ENCODE peak calls at places on chromosomes 7 and 10, in ten cellular contexts. O is body of pancreas; R is choroid plexus epithelial cell; N is thoracic aorta; P is CD8-positive, alpha-beta T cell; J is upper lobe of right lung; X is BE2C; B is left ventricle myocardium inferior; M is HCT116; W is PC-3. F is an unnamed sample.

GRCh38 chr7:75740846-75741497 is 2.2 kb upstream of the HIP1 start:
- DNase-seq in P (no peak), N (no peak), O (peak), X (no peak), W (no peak), M (no peak), R (no peak), J (peak), B (peak), F (no peak)

GRCh38 chr7:42883950-42884349 is 27.9 kb downstream of the C7orf25 start:
- DNase-seq in X (peak), J (peak), R (peak), B (peak), N (no peak), M (no peak), O (no peak), P (no peak), W (peak), F (no peak)

GRCh38 chr10:95343573-95343972 is 52.8 kb upstream of the PDLIM1 start:
- DNase-seq in M (no peak), O (no peak), J (no peak), R (no peak), X (no peak), W (no peak), P (no peak), N (no peak), B (no peak), F (no peak)

GRCh38 chr7:3965794-3966395 is 664.8 kb downstream of the SDK1 start:
- DNase-seq in P (no peak), W (no peak), J (no peak), O (peak), R (no peak), M (no peak), B (no peak), N (no peak), X (no peak), F (no peak)

GRCh38 chr7:48365010-48365409 is 193.8 kb downstream of the ABCA13 start:
- DNase-seq in O (no peak), N (no peak), W (peak), P (no peak), X (no peak), J (no peak), M (no peak), B (no peak), R (peak), F (no peak)

GRCh38 chr7:111175908-111176307 is 85.0 kb downstream of the LRRN3 start:
- DNase-seq in P (no peak), N (no peak), X (no peak), M (no peak), J (no peak), W (no peak), B (no peak), R (no peak), O (no peak), F (no peak)

GRCh38 chr10:6563075-6563474 is 17.0 kb downstream of the PRKCQ start:
- DNase-seq in J (no peak), O (no peak), X (no peak), P (peak), M (no peak), B (no peak), R (no peak), N (no peak), W (no peak), F (no peak)

GRCh38 chr10:129775681-129776080 is 188.4 kb downstream of the EBF3 start:
- DNase-seq in P (no peak), X (no peak), O (no peak), N (no peak), M (no peak), R (no peak), B (no peak), W (no peak), J (peak), F (no peak)

GRCh38 chr7:50119815-50120637 is 27.0 kb upstream of the ZPBP start:
- DNase-seq in N (no peak), X (peak), P (peak), O (no peak), J (no peak), R (no peak), B (no peak), W (peak), M (no peak), F (no peak)

GRCh38 chr10:12586724-12587123 is 237.4 kb downstream of the CAMK1D start:
- DNase-seq in X (no peak), P (no peak), R (no peak), M (no peak), W (no peak), O (no peak), B (no peak), N (no peak), J (no peak), F (no peak)

GRCh38 chr7:44461387-44461786 is 29.1 kb downstream of the NUDCD3 start:
- DNase-seq in R (peak), O (no peak), J (no peak), W (peak), M (no peak), B (no peak), X (no peak), N (no peak), P (no peak), F (peak)

GRCh38 chr10:33414841-33415240 is 80.4 kb upstream of the NRP1 start:
- DNase-seq in W (no peak), O (no peak), X (no peak), B (no peak), N (no peak), P (no peak), J (no peak), M (no peak), R (no peak), F (no peak)

GRCh38 chr7:97270280-97270679 is 152.8 kb downstream of the SDHAF3 start:
- DNase-seq in N (no peak), W (no peak), B (no peak), X (no peak), R (peak), J (no peak), M (no peak), P (no peak), O (no peak), F (no peak)

GRCh38 chr10:3785849-3786290 is 861 bp upstream of the KLF6 start:
- DNase-seq in O (peak), W (no peak), J (no peak), M (no peak), N (no peak), X (peak), P (no peak), R (peak), B (no peak), F (peak)

GRCh38 chr7:5422324-5423271 is 1.0 kb downstream of the TNRC18 start:
- DNase-seq in O (no peak), P (no peak), M (no peak), J (peak), B (peak), R (peak), X (no peak), W (peak), N (no peak), F (peak)

GRCh38 chr10:13672505-13672904 is 85.7 kb downstream of the PRPF18 start:
- DNase-seq in R (no peak), J (no peak), W (no peak), M (no peak), N (no peak), B (no peak), X (no peak), O (no peak), P (no peak), F (no peak)

GRCh38 chr10:125231116-125231812 is 70.9 kb upstream of the CTBP2 start:
- DNase-seq in P (no peak), R (peak), N (no peak), W (peak), X (no peak), J (no peak), O (no peak), M (peak), B (no peak), F (peak)

GRCh38 chr7:90119178-90119971 is 34.9 kb upstream of the STEAP1 start:
- DNase-seq in R (peak), N (no peak), J (peak), X (no peak), B (peak), M (no peak), W (no peak), O (peak), P (peak), F (no peak)

GRCh38 chr10:61662794-61663259 is at the start of gene CABCOCO1:
- DNase-seq in R (peak), P (no peak), W (peak), B (peak), O (peak), N (no peak), X (no peak), M (peak), J (peak), F (peak)

GRCh38 chr10:44280615-44281014 is 104.3 kb downstream of the CXCL12 start:
- DNase-seq in P (no peak), W (no peak), R (no peak), O (no peak), M (no peak), X (no peak), B (no peak), J (no peak), N (no peak), F (peak)

GRCh38 chr10:59240581-59241183 is 64.2 kb downstream of the PHYHIPL start:
- DNase-seq in B (no peak), W (peak), R (peak), X (no peak), J (no peak), M (peak), P (no peak), N (no peak), O (peak), F (peak)

GRCh38 chr7:101717986-101718746 is 89.1 kb upstream of the MYL10 start:
- DNase-seq in J (no peak), X (no peak), M (no peak), P (no peak), O (no peak), W (no peak), N (no peak), B (peak), R (peak), F (no peak)

GRCh38 chr10:21134645-21135395 is 237.7 kb upstream of the NEBL start:
- DNase-seq in B (no peak), O (no peak), X (no peak), N (no peak), J (no peak), P (no peak), R (peak), M (peak), W (peak), F (peak)

GRCh38 chr10:61731638-61732037 is 68.9 kb downstream of the CABCOCO1 start:
- DNase-seq in R (no peak), O (no peak), W (no peak), M (no peak), X (no peak), N (no peak), J (no peak), P (no peak), B (no peak), F (no peak)

GRCh38 chr7:74349621-74350020 is 60.4 kb downstream of the CLIP2 start:
- DNase-seq in J (no peak), B (no peak), P (no peak), N (no peak), X (no peak), W (no peak), R (no peak), O (no peak), M (no peak), F (no peak)

GRCh38 chr7:55951637-55952351 is at the start of gene MRPS17:
- DNase-seq in J (peak), N (peak), O (peak), W (peak), R (peak), B (peak), X (peak), M (peak), P (peak), F (peak)

GRCh38 chr7:50304158-50304910 is at the start of gene IKZF1:
- DNase-seq in N (no peak), X (no peak), R (no peak), B (peak), M (no peak), O (peak), J (peak), W (no peak), P (peak), F (no peak)

GRCh38 chr10:79425074-79425532 is 20.3 kb downstream of the ZCCHC24 start:
- DNase-seq in N (no peak), P (no peak), W (no peak), B (peak), M (no peak), X (peak), J (no peak), R (no peak), O (no peak), F (no peak)

GRCh38 chr7:29131678-29132077 is 14.7 kb downstream of the CPVL start:
- DNase-seq in W (no peak), M (no peak), N (no peak), J (no peak), B (no peak), O (no peak), P (no peak), R (no peak), X (no peak), F (no peak)

GRCh38 chr10:100043344-100043743 is 33.6 kb upstream of the DNMBP start:
- DNase-seq in N (no peak), R (no peak), P (no peak), B (no peak), J (no peak), W (peak), X (no peak), O (no peak), M (peak), F (no peak)

GRCh38 chr7:108406474-108406873 is 49.8 kb downstream of the NRCAM start:
- DNase-seq in B (no peak), R (peak), O (no peak), W (no peak), N (no peak), J (no peak), M (no peak), P (no peak), X (no peak), F (peak)

GRCh38 chr7:40879941-40880558 is 745.2 kb downstream of the SUGCT start:
- DNase-seq in R (peak), P (no peak), M (no peak), X (no peak), W (no peak), B (no peak), O (no peak), J (no peak), N (no peak), F (peak)

GRCh38 chr10:125781374-125781773 is 5.8 kb upstream of the MMP21 start:
- DNase-seq in M (no peak), P (no peak), N (no peak), W (no peak), R (no peak), J (no peak), B (no peak), O (no peak), X (no peak), F (no peak)

GRCh38 chr10:61408065-61408464 is 45.1 kb downstream of the TMEM26 start:
- DNase-seq in M (no peak), R (peak), J (no peak), X (no peak), N (no peak), O (no peak), B (no peak), P (no peak), W (no peak), F (peak)

GRCh38 chr7:140033036-140033435 is 29.7 kb downstream of the PARP12 start:
- DNase-seq in R (no peak), W (peak), P (no peak), J (no peak), B (no peak), X (no peak), M (no peak), N (no peak), O (no peak), F (peak)

GRCh38 chr7:64313740-64314491 is at the start of gene ZNF736:
- DNase-seq in N (peak), W (peak), X (peak), M (no peak), P (peak), J (peak), O (peak), B (peak), R (peak), F (peak)

GRCh38 chr7:22452142-22452763 is 47.7 kb downstream of the STEAP1B start:
- DNase-seq in W (peak), O (peak), M (peak), J (peak), P (no peak), N (no peak), R (peak), B (peak), X (peak), F (peak)

GRCh38 chr10:69414036-69415018 is 2.4 kb downstream of the TACR2 start:
- DNase-seq in B (no peak), O (no peak), J (no peak), W (no peak), M (no peak), R (no peak), N (no peak), X (no peak), P (no peak), F (no peak)

GRCh38 chr10:78292987-78293865 is 259.6 kb downstream of the RPS24 start:
- DNase-seq in P (no peak), B (no peak), J (peak), X (peak), O (no peak), M (no peak), R (peak), N (no peak), W (no peak), F (no peak)

GRCh38 chr10:13001041-13001886 is at the start of gene CCDC3:
- DNase-seq in X (peak), B (peak), O (peak), M (no peak), N (no peak), P (no peak), W (no peak), J (no peak), R (no peak), F (no peak)

DNA sequence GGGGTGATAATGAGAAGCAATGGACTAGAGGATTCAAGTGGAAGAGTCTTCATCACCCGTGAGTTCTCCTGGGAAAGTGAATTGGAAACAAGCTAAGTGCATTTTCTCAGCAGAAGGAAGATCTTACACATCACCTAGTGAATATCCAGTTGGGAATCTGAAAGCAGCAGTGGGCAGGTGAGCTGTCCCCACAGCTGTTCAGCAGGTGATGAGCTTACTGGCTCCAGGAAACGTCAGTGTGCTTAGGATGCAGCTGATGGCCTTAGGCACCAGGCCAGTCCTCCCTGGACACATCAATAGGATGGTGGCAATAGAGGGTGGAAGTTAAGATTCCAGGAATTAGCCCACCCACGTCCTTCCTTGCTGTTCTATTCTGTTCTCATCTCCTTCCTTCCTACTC is 66.7 kb downstream of the NOD1 start:
- DNase-seq in W (no peak), R (no peak), X (no peak), N (no peak), J (no peak), P (no peak), M (no peak), B (no peak), O (no peak), F (no peak)
- H3K4me3 ChIP-seq in W (no peak), R (no peak), X (no peak), N (no peak), J (no peak), P (no peak), M (no peak), B (no peak), O (no peak), F (no peak)

GRCh38 chr7:31373337-31374289 is 33.1 kb upstream of the NEUROD6 start:
- DNase-seq in R (peak), O (peak), N (no peak), P (no peak), J (no peak), W (peak), M (peak), B (no peak), X (peak), F (peak)
- TF ChIP-seq CTCF in R (peak), O (peak), N (no peak), P (no peak), J (peak), W (peak), M (peak), B (peak), X (peak), F (peak)

GRCh38 chr7:1454471-1455065 is 4.7 kb downstream of the MICALL2 start:
- DNase-seq in M (no peak), B (peak), J (no peak), R (peak), W (no peak), N (no peak), P (no peak), X (no peak), O (no peak), F (no peak)
- H3K4me3 ChIP-seq in M (peak), B (peak), J (peak), R (peak), W (peak), N (no peak), P (no peak), X (no peak), O (no peak), F (no peak)

GRCh38 chr7:115004121-115004520 is 82.2 kb downstream of the MDFIC start:
- DNase-seq in M (no peak), J (no peak), W (peak), O (no peak), X (no peak), R (no peak), N (no peak), B (no peak), P (no peak), F (no peak)
- TF ChIP-seq CTCF in M (no peak), J (no peak), W (no peak), O (no peak), X (no peak), R (no peak), N (no peak), B (no peak), P (no peak), F (no peak)

GRCh38 chr10:117684211-117684610 is 141.7 kb downstream of the EMX2 start:
- DNase-seq in B (no peak), M (no peak), W (no peak), X (no peak), J (no peak), O (no peak), R (no peak), N (no peak), P (no peak), F (no peak)
- H3K4me3 ChIP-seq in B (no peak), M (no peak), W (no peak), X (no peak), J (no peak), O (no peak), R (no peak), N (no peak), P (no peak), F (no peak)

F was measured in fibroblast of the aortic adventitia.